ENCODE peak calls at places on chromosome 21, in ten cellular contexts. C is A549; X is mammary epithelial cell; E is substantia nigra; O is right atrium auricular region; Z is IMR-90; H is endodermal cell; J is CD4-positive, alpha-beta T cell; U is aorta; I is body of pancreas. W is an unnamed sample.
A peak's percentile ranks its signal among the peaks of the same experiment; 100 is the strongest.

GRCh38 chr21:31780944-31781343 is 49.0 kb upstream of the SCAF4 start:
- DNase-seq in E (no peak), H (no peak), O (no peak), Z (no peak), I (no peak), U (no peak), J (no peak), C (peak; percentile 10), X (peak; percentile 49), W (no peak)

GRCh38 chr21:31609081-31609480 is 50.4 kb upstream of the SOD1 start:
- DNase-seq in I (no peak), Z (no peak), O (no peak), E (no peak), H (no peak), U (no peak), J (no peak), C (no peak), X (no peak), W (no peak)

GRCh38 chr21:35291963-35292627 is 243.0 kb upstream of the RUNX1 start:
- DNase-seq in U (no peak), J (no peak), I (no peak), X (no peak), E (no peak), C (no peak), Z (peak; percentile 52), H (no peak), O (no peak), W (no peak)

GRCh38 chr21:39238275-39238674 is 55.0 kb upstream of the PSMG1 start:
- DNase-seq in E (no peak), X (no peak), I (no peak), H (no peak), C (no peak), O (no peak), U (no peak), Z (no peak), J (no peak), W (no peak)

GRCh38 chr21:34881894-34882371 is 167.2 kb downstream of the RUNX1 start:
- DNase-seq in J (no peak), X (peak; percentile 82), C (peak; percentile 57), O (peak; percentile 21), E (no peak), U (no peak), H (no peak), I (no peak), Z (peak; percentile 92), W (peak; percentile 86)

GRCh38 chr21:45898028-45898350 is 83.6 kb upstream of the COL6A1 start:
- DNase-seq in U (peak; percentile 55), E (no peak), J (no peak), Z (no peak), I (no peak), O (no peak), H (no peak), C (no peak), X (no peak), W (no peak)

GRCh38 chr21:26939532-26940181 is 27.2 kb downstream of the ADAMTS5 start:
- DNase-seq in I (no peak), C (no peak), U (no peak), X (no peak), H (no peak), E (no peak), O (no peak), Z (peak; percentile 65), J (no peak), W (no peak)

GRCh38 chr21:45560106-45561021 is 18.1 kb upstream of the SLC19A1 start:
- DNase-seq in I (no peak), C (no peak), Z (no peak), H (peak; percentile 43), O (no peak), J (no peak), U (peak; percentile 57), X (no peak), E (no peak), W (peak; percentile 81)

GRCh38 chr21:26115899-26116298 is 54.7 kb downstream of the APP start:
- DNase-seq in J (no peak), E (peak; percentile 16), C (peak; percentile 6), I (no peak), Z (peak; percentile 75), H (no peak), X (peak; percentile 75), O (no peak), U (no peak), W (no peak)

GRCh38 chr21:25682382-25682781 is 43.3 kb downstream of the JAM2 start:
- DNase-seq in H (peak; percentile 55), O (no peak), J (no peak), E (no peak), U (no peak), X (no peak), I (no peak), Z (no peak), C (no peak), W (no peak)

GRCh38 chr21:25564349-25564948 is 42.8 kb downstream of the MRPL39 start:
- DNase-seq in Z (no peak), H (no peak), U (no peak), I (no peak), C (no peak), E (no peak), J (no peak), X (no peak), O (no peak), W (no peak)

GRCh38 chr21:31656199-31657095 is 3.0 kb upstream of the SOD1 start:
- DNase-seq in X (peak; percentile 41), J (no peak), E (no peak), Z (peak; percentile 47), I (no peak), O (no peak), H (no peak), C (no peak), U (no peak), W (no peak)

GRCh38 chr21:46084709-46085108 is 13.2 kb upstream of the COL6A2 start:
- DNase-seq in I (no peak), J (no peak), H (no peak), Z (no peak), E (no peak), C (no peak), O (no peak), X (no peak), U (peak; percentile 71), W (peak; percentile 23)

GRCh38 chr21:31559368-31560119 is 99.9 kb upstream of the SOD1 start:
- DNase-seq in U (peak; percentile 93), H (peak; percentile 100), C (peak; percentile 94), J (peak; percentile 93), I (peak; percentile 80), Z (peak; percentile 83), X (peak; percentile 94), O (peak; percentile 86), E (peak; percentile 91), W (peak; percentile 97)

GRCh38 chr21:45341779-45342178 is 54.1 kb upstream of the POFUT2 start:
- DNase-seq in O (no peak), Z (no peak), X (peak; percentile 74), E (no peak), C (no peak), H (no peak), J (no peak), U (no peak), I (no peak), W (no peak)

DNA sequence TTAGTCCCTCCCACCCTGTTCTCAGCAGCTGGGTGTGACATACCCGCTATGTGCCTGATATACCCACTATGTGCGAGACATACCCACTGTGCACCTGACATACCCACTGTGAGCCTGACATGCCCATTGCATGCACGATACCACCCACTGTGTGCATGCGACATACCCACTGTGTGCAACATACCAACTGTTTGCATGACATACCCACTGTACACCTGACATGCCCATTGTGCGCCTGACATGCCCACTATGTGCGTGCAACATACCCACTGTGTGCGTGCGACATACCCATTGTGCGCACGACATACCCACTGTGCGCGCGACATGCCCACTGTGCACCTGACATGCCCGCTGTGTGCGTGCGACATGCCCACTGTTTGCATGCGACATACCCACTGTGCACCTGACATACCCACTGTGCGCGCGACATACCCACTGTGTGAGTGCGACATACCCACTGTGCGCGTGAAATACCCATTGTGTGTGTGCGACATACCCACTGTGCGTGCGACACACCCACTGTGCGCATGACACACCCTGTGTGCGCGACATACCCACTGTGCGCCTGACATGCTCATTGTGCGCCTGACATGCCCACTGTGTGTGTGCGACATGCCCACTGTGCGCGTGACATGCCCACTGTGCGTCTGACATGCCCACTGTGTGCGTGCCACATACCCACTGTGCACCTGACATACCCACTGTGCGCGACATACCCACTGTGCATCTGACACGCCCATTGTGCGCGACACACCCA is 2.8 kb upstream of the RRP1 start:
- DNase-seq in C (no peak), J (no peak), X (no peak), H (no peak), E (no peak), Z (no peak), I (no peak), O (no peak), U (no peak), W (no peak)
- H3K27ac ChIP-seq in C (no peak overlapping the region), J (no peak overlapping the region), X (no peak overlapping the region), H (no peak overlapping the region), E (no peak overlapping the region), Z (no peak overlapping the region), I (no peak overlapping the region), O (no peak overlapping the region), U (no peak overlapping the region), W (no peak overlapping the region)

DNA sequence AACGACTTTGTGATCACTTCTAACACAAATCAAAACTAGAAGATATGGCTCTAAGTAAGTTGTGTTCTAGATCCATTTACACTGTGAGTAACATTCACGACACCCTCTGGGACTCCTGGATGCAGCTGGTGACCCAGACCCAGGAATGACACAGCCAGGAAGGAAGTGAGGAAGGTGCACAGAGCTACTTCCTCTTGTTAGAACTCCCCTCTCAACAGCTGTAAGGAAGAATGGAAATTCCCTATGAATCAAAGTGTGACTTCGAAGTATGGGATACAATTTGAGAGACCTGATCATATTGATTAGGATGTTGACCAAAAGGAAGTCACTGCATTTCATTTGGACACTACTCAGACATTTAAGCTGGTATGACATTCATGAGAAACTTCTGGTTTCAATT is 185.3 kb downstream of the NRIP1 start:
- DNase-seq in U (no peak), E (no peak), X (no peak), O (no peak), H (no peak), Z (no peak), J (no peak), I (no peak), C (no peak), W (no peak)
- H3K27ac ChIP-seq in U (no peak overlapping the region), E (no peak overlapping the region), X (no peak overlapping the region), O (no peak overlapping the region), H (no peak overlapping the region), Z (no peak overlapping the region), J (no peak overlapping the region), I (no peak overlapping the region), C (peak overlapping the region; percentile 79), W (no peak overlapping the region)

DNA sequence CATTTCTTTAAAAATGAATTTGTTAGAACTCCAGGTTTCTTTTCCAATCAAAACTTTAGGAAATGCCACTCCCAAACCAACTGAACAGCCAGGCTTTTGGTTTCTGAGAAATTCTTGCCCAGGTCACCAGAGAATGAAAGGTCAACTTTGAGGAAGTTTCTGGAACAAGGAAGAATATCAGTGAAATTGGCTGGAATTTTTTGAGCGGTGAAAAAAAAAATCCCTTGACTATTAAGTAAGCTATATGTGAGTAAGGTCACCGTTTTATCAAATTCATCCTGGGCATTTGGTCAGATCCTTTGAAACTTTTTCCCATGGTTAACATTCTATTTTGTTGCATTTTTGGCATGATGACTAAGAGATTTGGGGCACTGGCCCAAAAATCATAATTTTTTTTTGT is 469.3 kb downstream of the LTN1 start:
- DNase-seq in C (no peak), O (no peak), U (no peak), E (no peak), X (no peak), J (no peak), Z (no peak), H (no peak), I (no peak), W (no peak)
- H3K27ac ChIP-seq in C (no peak overlapping the region), O (peak overlapping the region; percentile 56), U (no peak overlapping the region), E (no peak overlapping the region), X (no peak overlapping the region), J (no peak overlapping the region), Z (no peak overlapping the region), H (no peak overlapping the region), I (no peak overlapping the region), W (no peak overlapping the region)

GRCh38 chr21:41703857-41704501 is 62.9 kb downstream of the RIPK4 start:
- DNase-seq in I (peak; percentile 54), H (no peak), E (no peak), U (no peak), Z (no peak), O (no peak), X (peak; percentile 88), J (no peak), C (no peak), W (no peak)
- H3K27ac ChIP-seq in I (peak overlapping the region; percentile 53), H (no peak overlapping the region), E (no peak overlapping the region), U (no peak overlapping the region), Z (no peak overlapping the region), O (no peak overlapping the region), X (no peak overlapping the region), J (no peak overlapping the region), C (no peak overlapping the region), W (no peak overlapping the region)